ENCODE peak calls at places on chromosome 5, in five cellular contexts. Y is PC-3, T is kidney epithelial cell, Z is omental fat pad, Q is gastrocnemius medialis. C is an unnamed sample.

GRCh38 chr5:123527190-123527589 is 15.2 kb downstream of the CSNK1G3 start:
- DNase-seq in Y (no peak), T (no peak), Z (no peak), Q (no peak), C (no peak)

GRCh38 chr5:131263648-131264452 is at the start of gene CDC42SE2:
- DNase-seq in Y (peak), T (no peak), Z (peak), Q (peak), C (peak)

GRCh38 chr5:154190652-154191304 is at the start of gene GALNT10:
- DNase-seq in Y (peak), T (no peak), Z (no peak), Q (peak), C (peak)

GRCh38 chr5:31161772-31162171 is 31.7 kb upstream of the CDH6 start:
- DNase-seq in Y (peak), T (no peak), Z (no peak), Q (no peak), C (no peak)

GRCh38 chr5:14869286-14870164 is 2.1 kb downstream of the ANKH start:
- DNase-seq in Y (peak), T (no peak), Z (no peak), Q (no peak), C (no peak)

GRCh38 chr5:91127682-91128081 is 255.4 kb downstream of the ARRDC3 start:
- DNase-seq in Y (peak), T (no peak), Z (no peak), Q (no peak), C (no peak)

GRCh38 chr5:31452314-31452713 is 79.6 kb downstream of the DROSHA start:
- DNase-seq in Y (no peak), T (no peak), Z (no peak), Q (no peak), C (no peak)

GRCh38 chr5:28766565-28767158 is 1728.3 kb upstream of the CDH9 start:
- DNase-seq in Y (peak), T (peak), Z (no peak), Q (no peak), C (peak)

GRCh38 chr5:116144103-116144502 is 59.3 kb downstream of the COMMD10 start:
- DNase-seq in Y (peak), T (no peak), Z (no peak), Q (no peak), C (no peak)

GRCh38 chr5:73818357-73818756 is 192.4 kb downstream of the ARHGEF28 start:
- DNase-seq in Y (peak), T (peak), Z (no peak), Q (no peak), C (no peak)

GRCh38 chr5:59293700-59294099 is 599.8 kb downstream of the PDE4D start:
- DNase-seq in Y (no peak), T (no peak), Z (no peak), Q (no peak), C (no peak)

GRCh38 chr5:61306531-61307195 is 25.4 kb upstream of the ZSWIM6 start:
- DNase-seq in Y (no peak), T (no peak), Z (no peak), Q (no peak), C (peak)

GRCh38 chr5:18068851-18069250 is 434.6 kb downstream of the TAF11L14 start:
- DNase-seq in Y (no peak), T (no peak), Z (no peak), Q (no peak), C (no peak)

GRCh38 chr5:145787001-145787400 is 48.1 kb downstream of the PRELID2 start:
- DNase-seq in Y (no peak), T (no peak), Z (no peak), Q (no peak), C (no peak)

GRCh38 chr5:12147513-12147912 is 243.3 kb upstream of the CTNND2 start:
- DNase-seq in Y (no peak), T (no peak), Z (no peak), Q (no peak), C (no peak)

GRCh38 chr5:153629496-153629895 is 139.0 kb downstream of the GRIA1 start:
- DNase-seq in Y (no peak), T (no peak), Z (no peak), Q (no peak), C (no peak)

GRCh38 chr5:38555354-38556114 is 912 bp downstream of the LIFR start:
- DNase-seq in Y (no peak), T (no peak), Z (no peak), Q (no peak), C (no peak)

GRCh38 chr5:135735831-135736230 is 98.6 kb upstream of the SLC25A48 start:
- DNase-seq in Y (no peak), T (no peak), Z (no peak), Q (no peak), C (no peak)

GRCh38 chr5:111530298-111530740 is 18.0 kb upstream of the STARD4 start:
- DNase-seq in Y (peak), T (peak), Z (peak), Q (peak), C (peak)

GRCh38 chr5:124176692-124177091 is 569.7 kb downstream of the ZNF608 start:
- DNase-seq in Y (no peak), T (no peak), Z (no peak), Q (peak), C (peak)

GRCh38 chr5:39547548-39548154 is 122.9 kb upstream of the DAB2 start:
- DNase-seq in Y (peak), T (no peak), Z (no peak), Q (no peak), C (peak)

GRCh38 chr5:172049226-172049796 is 42.9 kb upstream of the FBXW11 start:
- DNase-seq in Y (no peak), T (no peak), Z (no peak), Q (no peak), C (no peak)

GRCh38 chr5:96961053-96961452 is 25.2 kb downstream of the LNPEP start:
- DNase-seq in Y (no peak), T (no peak), Z (no peak), Q (no peak), C (peak)

GRCh38 chr5:139671096-139671841 is 23.1 kb downstream of the CXXC5 start:
- DNase-seq in Y (no peak), T (no peak), Z (no peak), Q (no peak), C (no peak)

GRCh38 chr5:112755703-112756102 is 18.0 kb downstream of the APC start:
- DNase-seq in Y (no peak), T (no peak), Z (no peak), Q (no peak), C (no peak)

GRCh38 chr5:132072070-132072469 is 1.5 kb upstream of the CSF2 start:
- DNase-seq in Y (no peak), T (no peak), Z (no peak), Q (no peak), C (no peak)

GRCh38 chr5:65961644-65962043 is 35.3 kb downstream of the ERBIN start:
- DNase-seq in Y (peak), T (peak), Z (no peak), Q (no peak), C (peak)

GRCh38 chr5:165321912-165322311 is 1816.5 kb downstream of the MAT2B start:
- DNase-seq in Y (peak), T (no peak), Z (no peak), Q (no peak), C (peak)

GRCh38 chr5:34970552-34970951 is 41.2 kb downstream of the DNAJC21 start:
- DNase-seq in Y (no peak), T (no peak), Z (no peak), Q (no peak), C (no peak)

GRCh38 chr5:143406408-143406807 is 2.9 kb upstream of the NR3C1 start:
- DNase-seq in Y (no peak), T (no peak), Z (no peak), Q (no peak), C (no peak)

GRCh38 chr5:88502179-88503064 is 233.8 kb upstream of the TMEM161B start:
- DNase-seq in Y (no peak), T (no peak), Z (no peak), Q (no peak), C (peak)

GRCh38 chr5:3489221-3489620 is 106.4 kb upstream of the IRX1 start:
- DNase-seq in Y (no peak), T (no peak), Z (no peak), Q (no peak), C (no peak)

GRCh38 chr5:8058626-8059180 is 189.8 kb downstream of the MTRR start:
- DNase-seq in Y (no peak), T (no peak), Z (no peak), Q (no peak), C (no peak)

GRCh38 chr5:116865651-116866050 is 291.0 kb upstream of the SEMA6A start:
- DNase-seq in Y (no peak), T (no peak), Z (no peak), Q (no peak), C (no peak)

GRCh38 chr5:174903333-174903732 is 179.0 kb downstream of the MSX2 start:
- DNase-seq in Y (peak), T (no peak), Z (no peak), Q (no peak), C (peak)

GRCh38 chr5:148179234-148179824 is 11.0 kb downstream of the SPINK14 start:
- DNase-seq in Y (peak), T (peak), Z (no peak), Q (no peak), C (peak)
- TF ChIP-seq CTCF in Y (peak), T (peak), Z (no peak), Q (no peak), C (peak)

GRCh38 chr5:176413255-176413565 is 3.1 kb downstream of the CLTB start:
- DNase-seq in Y (no peak), T (no peak), Z (no peak), Q (peak), C (peak)

GRCh38 chr5:176409765-176410164 is 6.6 kb downstream of the CLTB start:
- DNase-seq in Y (no peak), T (no peak), Z (no peak), Q (no peak), C (no peak)

GRCh38 chr5:176408590-176408989 is 7.7 kb downstream of the CLTB start:
- DNase-seq in Y (no peak), T (no peak), Z (no peak), Q (no peak), C (no peak)

GRCh38 chr5:176412517-176413254 is 3.7 kb downstream of the CLTB start:
- DNase-seq in Y (no peak), T (no peak), Z (no peak), Q (no peak), C (no peak)

GRCh38 chr5:176410486-176411180 is 5.7 kb downstream of the CLTB start:
- DNase-seq in Y (peak), T (no peak), Z (no peak), Q (no peak), C (peak)
- TF ChIP-seq CTCF in Y (peak), T (no peak), Z (no peak), Q (no peak), C (peak)

GRCh38 chr5:150396247-150396646 is 16.5 kb downstream of the CD74 start:
- DNase-seq in Y (no peak), T (no peak), Z (no peak), Q (no peak), C (no peak)

GRCh38 chr5:150400020-150400326 is 12.7 kb downstream of the CD74 start:
- DNase-seq in Y (no peak), T (no peak), Z (no peak), Q (no peak), C (no peak)

GRCh38 chr5:150398432-150399157 is 14.1 kb downstream of the CD74 start:
- DNase-seq in Y (no peak), T (no peak), Z (no peak), Q (no peak), C (no peak)

GRCh38 chr5:150399158-150400019 is 13.3 kb downstream of the CD74 start:
- DNase-seq in Y (no peak), T (no peak), Z (no peak), Q (no peak), C (no peak)

GRCh38 chr5:150397749-150398431 is 14.8 kb downstream of the CD74 start:
- DNase-seq in Y (no peak), T (no peak), Z (no peak), Q (no peak), C (no peak)
- TF ChIP-seq CTCF in Y (no peak), T (no peak), Z (no peak), Q (no peak), C (peak)

GRCh38 chr5:122415481-122416120 is 103.6 kb downstream of the SNCAIP start:
- DNase-seq in Y (peak), T (peak), Z (no peak), Q (no peak), C (peak)
- TF ChIP-seq CTCF in Y (peak), T (peak), Z (no peak), Q (no peak), C (peak)

GRCh38 chr5:147098233-147098790 is 136.5 kb upstream of the STK32A start:
- DNase-seq in Y (peak), T (no peak), Z (no peak), Q (no peak), C (peak)
- TF ChIP-seq CTCF in Y (peak), T (peak), Z (no peak), Q (no peak), C (peak)

GRCh38 chr5:134073404-134073803 is 41.1 kb upstream of the TCF7 start:
- DNase-seq in Y (peak), T (no peak), Z (no peak), Q (no peak), C (no peak)

GRCh38 chr5:134072471-134073220 is 41.8 kb upstream of the TCF7 start:
- DNase-seq in Y (no peak), T (no peak), Z (no peak), Q (no peak), C (peak)

GRCh38 chr5:134071850-134072207 is 42.7 kb upstream of the TCF7 start:
- DNase-seq in Y (no peak), T (no peak), Z (no peak), Q (no peak), C (no peak)

GRCh38 chr5:134077926-134078580 is 36.4 kb upstream of the TCF7 start:
- DNase-seq in Y (no peak), T (no peak), Z (no peak), Q (peak), C (no peak)

DNA sequence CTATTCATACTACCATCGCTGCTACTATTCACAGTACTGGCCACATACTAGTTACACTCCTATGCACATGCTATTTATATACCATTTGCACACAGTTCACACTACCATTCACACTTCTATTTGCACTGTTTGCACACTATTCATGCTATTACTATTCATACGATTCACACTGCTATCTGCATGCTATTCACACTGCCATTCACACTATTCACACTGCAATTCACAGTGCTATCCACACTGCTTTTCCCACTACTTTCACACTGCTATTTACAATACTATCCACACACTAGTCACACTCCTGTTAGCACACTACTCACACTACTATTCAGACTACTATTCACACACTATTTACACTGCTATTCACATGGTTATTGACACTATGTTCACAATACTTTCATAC is 39.4 kb upstream of the TCF7 start:
- DNase-seq in Y (no peak), T (no peak), Z (no peak), Q (no peak), C (no peak)
- TF ChIP-seq CTCF in Y (no peak), T (no peak), Z (no peak), Q (no peak), C (no peak)

GRCh38 chr5:78530342-78531096 is 118.1 kb downstream of the LHFPL2 start:
- DNase-seq in Y (peak), T (no peak), Z (no peak), Q (no peak), C (peak)

GRCh38 chr5:78534148-78535009 is 114.2 kb downstream of the LHFPL2 start:
- DNase-seq in Y (no peak), T (no peak), Z (no peak), Q (peak), C (no peak)

GRCh38 chr5:78536797-78537196 is 111.8 kb downstream of the LHFPL2 start:
- DNase-seq in Y (no peak), T (no peak), Z (no peak), Q (no peak), C (no peak)

GRCh38 chr5:78537406-78537805 is 111.2 kb downstream of the LHFPL2 start:
- DNase-seq in Y (no peak), T (no peak), Z (no peak), Q (no peak), C (no peak)

GRCh38 chr5:78533356-78533755 is 115.2 kb downstream of the LHFPL2 start:
- DNase-seq in Y (peak), T (no peak), Z (no peak), Q (no peak), C (peak)
- TF ChIP-seq CTCF in Y (peak), T (peak), Z (no peak), Q (no peak), C (no peak)

C was measured in MCF 10A.